ENCODE peak calls at places on chromosome X, in seven cellular contexts. Z is CD4-positive, CD25-positive, alpha-beta regulatory T cell; L is NCI-H1105; B is stimulated activated naive CD8-positive, alpha-beta T cell treated with anti-CD3 and anti-CD28 coated beads, Interleukin-15, Interleukin-2, amounts not matched to agents 100 U/mL and 50 U/mL, for 24 hours; W is activated T-helper 1 cell treated with Interleukin-2 at 50 U/mL for 16 hours; O is AG08396; T is stimulated activated CD8-positive, alpha-beta memory T cell treated with anti-CD3 and anti-CD28 coated beads, Interleukin-7, amount 100 ng/mL, for 24 hours. R is an unnamed sample.

GRCh38 chrX:39756086-39756883 is 341.5 kb downstream of the BCOR start:
- DNase-seq in Z (no peak), L (no peak), B (no peak), W (no peak), O (no peak), T (no peak), R (no peak)

GRCh38 chrX:28586291-28586690 is 955 bp upstream of the IL1RAPL1 start:
- DNase-seq in Z (no peak), L (no peak), B (no peak), W (no peak), O (peak), T (no peak), R (no peak)

GRCh38 chrX:103220511-103221406 is 5.9 kb downstream of the BEX4 start:
- DNase-seq in Z (no peak), L (no peak), B (no peak), W (no peak), O (no peak), T (no peak), R (no peak)

GRCh38 chrX:98203800-98204199 is 1320.1 kb downstream of the RPA4 start:
- DNase-seq in Z (no peak), L (no peak), B (no peak), W (no peak), O (no peak), T (no peak), R (no peak)

GRCh38 chrX:76366972-76367371 is 60.5 kb upstream of the MAGEE1 start:
- DNase-seq in Z (no peak), L (no peak), B (no peak), W (no peak), O (no peak), T (no peak), R (no peak)

GRCh38 chrX:15474058-15474457 is 19.1 kb downstream of the PIR start:
- DNase-seq in Z (no peak), L (no peak), B (no peak), W (no peak), O (no peak), T (no peak), R (no peak)

GRCh38 chrX:144946696-144947095 is 300.6 kb upstream of the SPANXN1 start:
- DNase-seq in Z (no peak), L (no peak), B (no peak), W (no peak), O (no peak), T (no peak), R (no peak)

GRCh38 chrX:107537815-107538214 is 88.4 kb downstream of the FRMPD3 start:
- DNase-seq in Z (peak), L (no peak), B (peak), W (peak), O (peak), T (peak), R (peak)

GRCh38 chrX:38800981-38801845 is at the start of gene MID1IP1:
- DNase-seq in Z (peak), L (peak), B (peak), W (peak), O (peak), T (no peak), R (peak)

GRCh38 chrX:108036298-108036973 is 8.4 kb upstream of the VSIG1 start:
- DNase-seq in Z (no peak), L (no peak), B (no peak), W (no peak), O (peak), T (no peak), R (no peak)

GRCh38 chrX:69158166-69159040 is 6.8 kb downstream of the PJA1 start:
- DNase-seq in Z (peak), L (peak), B (peak), W (no peak), O (peak), T (no peak), R (peak)

GRCh38 chrX:53438832-53439230 is 4.7 kb upstream of the HSD17B10 start:
- DNase-seq in Z (no peak), L (no peak), B (no peak), W (no peak), O (no peak), T (no peak), R (no peak)

GRCh38 chrX:20197641-20198210 is 56.1 kb upstream of the EIF1AX start:
- DNase-seq in Z (no peak), L (no peak), B (no peak), W (no peak), O (no peak), T (no peak), R (no peak)